ENCODE peak calls at places on chromosomes 1 and 21, in nine cellular contexts. Y, Z, P, V, C, X, N, Q and R are unnamed samples.

GRCh38 chr1:5993553-5994510 is 1.6 kb upstream of the NPHP4 start:
- DNase-seq in Y (no peak), Z (no peak), P (no peak), V (peak; percentile 13), C (no peak), X (no peak), N (no peak), Q (no peak), R (no peak)

GRCh38 chr1:155188268-155188667 is 14.6 kb downstream of the TRIM46 start:
- DNase-seq in Y (no peak), Z (peak; percentile 11), P (peak; percentile 42), V (no peak), C (no peak), X (peak; percentile 54), N (no peak), Q (no peak), R (no peak)

GRCh38 chr1:20089328-20090077 is 19.5 kb downstream of the PLA2G5 start:
- DNase-seq in Y (no peak), Z (no peak), P (no peak), V (no peak), C (no peak), X (no peak), N (no peak), Q (peak; percentile 26), R (no peak)

GRCh38 chr21:29217818-29218252 is 80.9 kb upstream of the BACH1 start:
- DNase-seq in Y (no peak), Z (no peak), P (no peak), V (no peak), C (no peak), X (no peak), N (no peak), Q (peak; percentile 86), R (no peak)

GRCh38 chr1:36023098-36023769 is 60.7 kb upstream of the TEKT2 start:
- DNase-seq in Y (no peak), Z (no peak), P (no peak), V (no peak), C (no peak), X (no peak), N (no peak), Q (no peak), R (peak; percentile 15)

GRCh38 chr1:22808186-22808845 is 97.7 kb downstream of the EPHB2 start:
- DNase-seq in Y (no peak), Z (no peak), P (no peak), V (no peak), C (no peak), X (no peak), N (no peak), Q (no peak), R (no peak)

GRCh38 chr1:101081496-101082282 is 56.1 kb upstream of the DPH5 start:
- DNase-seq in Y (no peak), Z (no peak), P (no peak), V (no peak), C (no peak), X (no peak), N (no peak), Q (no peak), R (no peak)

GRCh38 chr1:176745945-176746344 is 283.0 kb downstream of the PAPPA2 start:
- DNase-seq in Y (no peak), Z (no peak), P (no peak), V (no peak), C (no peak), X (no peak), N (no peak), Q (peak; percentile 11), R (no peak)

GRCh38 chr1:153597206-153597605 is 15.7 kb downstream of the S100A16 start:
- DNase-seq in Y (no peak), Z (no peak), P (no peak), V (no peak), C (no peak), X (no peak), N (no peak), Q (peak; percentile 44), R (no peak)

GRCh38 chr1:229664133-229664689 is 38.2 kb downstream of the URB2 start:
- DNase-seq in Y (no peak), Z (no peak), P (no peak), V (no peak), C (peak; percentile 52), X (no peak), N (no peak), Q (no peak), R (no peak)

GRCh38 chr1:234609528-234610042 is 393 bp downstream of the IRF2BP2 start:
- DNase-seq in Y (no peak), Z (no peak), P (no peak), V (no peak), C (no peak), X (no peak), N (no peak), Q (peak; percentile 45), R (no peak)

GRCh38 chr1:33435096-33435820 is 4.4 kb upstream of the PHC2 start:
- DNase-seq in Y (no peak), Z (no peak), P (no peak), V (no peak), C (no peak), X (no peak), N (no peak), Q (no peak), R (no peak)

GRCh38 chr1:75134656-75134938 is 409 bp downstream of the LHX8 start:
- DNase-seq in Y (no peak), Z (no peak), P (no peak), V (no peak), C (no peak), X (no peak), N (no peak), Q (no peak), R (no peak)

GRCh38 chr1:117630423-117630998 is 24.7 kb downstream of the TENT5C start:
- DNase-seq in Y (no peak), Z (peak; percentile 81), P (peak; percentile 91), V (peak; percentile 57), C (no peak), X (no peak), N (no peak), Q (no peak), R (no peak)

GRCh38 chr1:228225740-228226139 is 17.9 kb downstream of the OBSCN start:
- DNase-seq in Y (no peak), Z (no peak), P (no peak), V (peak; percentile 64), C (no peak), X (no peak), N (no peak), Q (no peak), R (no peak)

GRCh38 chr1:36128126-36128904 is 3.3 kb upstream of the COL8A2 start:
- DNase-seq in Y (no peak), Z (no peak), P (no peak), V (no peak), C (no peak), X (no peak), N (no peak), Q (no peak), R (no peak)

GRCh38 chr21:14753466-14754258 is 207.5 kb upstream of the SAMSN1 start:
- DNase-seq in Y (no peak), Z (no peak), P (peak; percentile 66), V (no peak), C (no peak), X (no peak), N (no peak), Q (no peak), R (no peak)

GRCh38 chr1:172452536-172453159 is 8.8 kb upstream of the PIGC start:
- DNase-seq in Y (no peak), Z (no peak), P (no peak), V (no peak), C (no peak), X (no peak), N (no peak), Q (no peak), R (no peak)

GRCh38 chr1:172449585-172450523 is 6.0 kb upstream of the PIGC start:
- DNase-seq in Y (no peak), Z (peak; percentile 54), P (peak; percentile 68), V (peak; percentile 22), C (peak; percentile 62), X (peak; percentile 74), N (peak; percentile 39), Q (peak; percentile 85), R (no peak)

GRCh38 chr1:172449012-172449584 is 5.2 kb upstream of the PIGC start:
- DNase-seq in Y (no peak), Z (no peak), P (no peak), V (no peak), C (no peak), X (no peak), N (no peak), Q (peak; percentile 85), R (no peak)

GRCh38 chr1:172450524-172450885 is 6.6 kb upstream of the PIGC start:
- DNase-seq in Y (no peak), Z (no peak), P (no peak), V (no peak), C (no peak), X (no peak), N (no peak), Q (no peak), R (no peak)

GRCh38 chr1:172451002-172451443 is 7.2 kb upstream of the PIGC start:
- DNase-seq in Y (no peak), Z (no peak), P (peak; percentile 61), V (no peak), C (peak; percentile 43), X (no peak), N (no peak), Q (peak; percentile 28), R (no peak)
- TF ChIP-seq POLR2A in Y (no peak), Z (no peak), P (no peak), V (no peak), C (no peak), X (no peak), N (no peak), Q (no peak), R (no peak)

GRCh38 chr1:169129109-169129789 is 22.8 kb downstream of the ATP1B1 start:
- DNase-seq in Y (no peak), Z (no peak), P (no peak), V (no peak), C (no peak), X (no peak), N (no peak), Q (no peak), R (no peak)
- H3K9me3 ChIP-seq in Y (no peaks in the 10 kb centered on the region), Z (no peaks in the 10 kb centered on the region), P (no peaks in the 10 kb centered on the region), V (no peaks in the 10 kb centered on the region), C (no peaks in the 10 kb centered on the region), X (no peaks in the 10 kb centered on the region), N (no peaks in the 10 kb centered on the region), Q (no peaks in the 10 kb centered on the region), R (no peaks in the 10 kb centered on the region)

DNA sequence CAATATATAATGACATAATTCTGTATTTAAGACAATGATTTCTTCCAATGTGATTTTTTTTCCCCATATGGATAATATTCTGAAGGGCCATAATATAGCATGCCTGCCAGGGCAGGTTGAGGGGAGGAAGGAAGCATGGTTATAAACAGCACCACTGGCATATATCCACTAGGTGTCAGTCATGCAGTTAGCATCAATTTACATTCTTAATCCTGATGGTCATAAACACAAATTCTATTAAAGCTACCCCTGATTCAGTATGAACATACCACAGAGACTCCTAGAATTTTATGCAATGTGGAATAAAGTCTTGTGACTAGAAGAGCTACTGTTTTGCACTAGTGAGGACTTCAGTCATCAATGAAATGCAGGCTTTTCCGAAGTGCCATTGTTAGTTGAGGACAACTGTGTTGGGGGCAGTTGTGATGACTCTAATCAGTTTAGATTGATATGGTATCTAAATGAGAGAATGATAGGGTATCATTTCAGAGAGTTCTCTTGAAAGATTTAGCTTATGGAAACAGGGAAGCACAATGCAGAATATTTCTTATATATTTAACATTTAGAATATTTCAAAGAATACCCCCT is 342.7 kb upstream of the NR5A2 start:
- DNase-seq in Y (no peak), Z (no peak), P (peak; percentile 68), V (no peak), C (no peak), X (no peak), N (peak; percentile 61), Q (peak; percentile 82), R (peak; percentile 12)
- TF ChIP-seq CTCF in Y (peak; percentile 52), Z (peak; percentile 75), P (peak; percentile 88), V (peak; percentile 67), C (peak; percentile 62), X (peak; percentile 50), N (peak; percentile 77), Q (peak; percentile 94), R (peak; percentile 55)

GRCh38 chr1:1109743-1110142 is 6.1 kb downstream of the C1orf159 start:
- DNase-seq in Y (no peak), Z (peak; percentile 4), P (no peak), V (no peak), C (peak; percentile 77), X (peak; percentile 36), N (no peak), Q (no peak), R (no peak)
- TF ChIP-seq POLR2A in Y (no peak), Z (no peak), P (no peak), V (no peak), C (no peak), X (no peak), N (no peak), Q (no peak), R (no peak)